ENCODE peak calls at places on chromosome 21, in six cellular contexts. O is Karpas-422, P is substantia nigra, M is fibroblast of pulmonary artery, F is GM12864, U is NCI-H1092. W is an unnamed sample.

GRCh38 chr21:41596241-41596925 is 88.4 kb upstream of the TMPRSS2 start:
- DNase-seq in M (no peak), U (no peak), F (no peak), P (no peak), O (no peak), W (no peak)

GRCh38 chr21:45972716-45973474 is 8.7 kb upstream of the COL6A1 start:
- DNase-seq in M (peak), F (no peak), O (no peak), U (no peak), P (no peak), W (peak)

GRCh38 chr21:31103571-31104265 is 65.4 kb upstream of the KRTAP19-8 start:
- DNase-seq in M (no peak), U (no peak), P (no peak), F (no peak), O (no peak), W (no peak)

GRCh38 chr21:38289697-38290096 is 32.9 kb downstream of the KCNJ15 start:
- DNase-seq in O (no peak), P (no peak), F (no peak), M (peak), U (no peak), W (peak)

GRCh38 chr21:15604424-15604823 is 125.4 kb upstream of the USP25 start:
- DNase-seq in O (no peak), M (peak), P (no peak), U (no peak), F (no peak), W (peak)

GRCh38 chr21:26389971-26390641 is 183.0 kb downstream of the CYYR1 start:
- DNase-seq in U (no peak), O (no peak), P (no peak), F (no peak), M (peak), W (peak)

GRCh38 chr21:39845581-39846130 is 21.6 kb upstream of the PCP4 start:
- DNase-seq in P (no peak), U (no peak), M (no peak), O (no peak), F (no peak), W (no peak)

GRCh38 chr21:45494851-45495680 is 47.2 kb downstream of the SLC19A1 start:
- DNase-seq in F (no peak), M (no peak), P (no peak), U (no peak), O (no peak), W (no peak)

GRCh38 chr21:42433946-42434551 is 30.3 kb downstream of the UBASH3A start:
- DNase-seq in P (no peak), U (no peak), F (no peak), O (no peak), M (no peak), W (no peak)

GRCh38 chr21:23968722-23969647 is 1638.3 kb downstream of the MRPL39 start:
- DNase-seq in M (peak), P (no peak), O (peak), F (peak), U (peak), W (peak)

GRCh38 chr21:42120056-42120903 is 49.2 kb downstream of the UMODL1 start:
- DNase-seq in P (no peak), M (no peak), O (peak), U (peak), F (peak), W (no peak)

GRCh38 chr21:34521561-34521960 is 9.6 kb upstream of the KCNE1 start:
- DNase-seq in P (no peak), O (no peak), M (no peak), F (no peak), U (no peak), W (no peak)

GRCh38 chr21:32378956-32379355 is 13.9 kb downstream of the URB1 start:
- DNase-seq in O (no peak), M (no peak), P (no peak), U (no peak), F (no peak), W (no peak)

GRCh38 chr21:37749132-37749531 is 167.1 kb downstream of the KCNJ6 start:
- DNase-seq in P (no peak), O (no peak), F (no peak), U (no peak), M (no peak), W (no peak)

GRCh38 chr21:15679630-15680029 is 50.2 kb upstream of the USP25 start:
- DNase-seq in F (no peak), U (no peak), P (no peak), O (no peak), M (no peak), W (peak)

GRCh38 chr21:15421521-15421920 is 308.3 kb upstream of the USP25 start:
- DNase-seq in P (no peak), F (no peak), O (no peak), M (no peak), U (no peak), W (no peak)

GRCh38 chr21:42361286-42361685 is 5.0 kb downstream of the TFF1 start:
- DNase-seq in M (no peak), O (no peak), F (no peak), U (peak), P (no peak), W (no peak)

GRCh38 chr21:27306821-27307746 is 340.2 kb upstream of the ADAMTS5 start:
- DNase-seq in U (no peak), P (no peak), O (no peak), M (no peak), F (no peak), W (no peak)

GRCh38 chr21:34886554-34887385 is 162.3 kb downstream of the RUNX1 start:
- DNase-seq in P (no peak), F (no peak), U (no peak), M (peak), O (peak), W (peak)

GRCh38 chr21:41651396-41651795 is 115.5 kb downstream of the RIPK4 start:
- DNase-seq in F (no peak), M (no peak), P (no peak), O (no peak), U (no peak), W (no peak)

GRCh38 chr21:39071623-39072214 is 111.5 kb downstream of the PSMG1 start:
- DNase-seq in U (no peak), O (no peak), F (no peak), P (no peak), M (peak), W (no peak)

GRCh38 chr21:46605759-46606426 is 1.0 kb upstream of the S100B start:
- DNase-seq in O (peak), P (no peak), F (peak), U (no peak), M (no peak), W (no peak)

GRCh38 chr21:35095859-35096291 is 46.8 kb upstream of the RUNX1 start:
- DNase-seq in M (peak), U (no peak), O (no peak), P (no peak), F (no peak), W (no peak)

GRCh38 chr21:25639922-25640670 is 1.0 kb downstream of the JAM2 start:
- DNase-seq in M (no peak), U (no peak), P (no peak), F (no peak), O (no peak), W (peak)

GRCh38 chr21:35563885-35564451 is 496.4 kb downstream of the SETD4 start:
- DNase-seq in U (peak), P (no peak), O (no peak), M (peak), F (no peak), W (no peak)

GRCh38 chr21:16427587-16428087 is 697.9 kb downstream of the USP25 start:
- DNase-seq in P (no peak), U (no peak), M (no peak), O (no peak), F (no peak), W (peak)

GRCh38 chr21:28540514-28540913 is 452.2 kb downstream of the LTN1 start:
- DNase-seq in P (no peak), U (no peak), O (no peak), F (no peak), M (peak), W (peak)

GRCh38 chr21:15221799-15222386 is 157.1 kb upstream of the NRIP1 start:
- DNase-seq in U (no peak), M (peak), P (no peak), O (no peak), F (peak), W (peak)

GRCh38 chr21:46457801-46458314 is 833 bp upstream of the DIP2A start:
- DNase-seq in P (no peak), M (peak), F (peak), O (peak), U (peak), W (peak)

GRCh38 chr21:31410763-31411278 is 66.8 kb upstream of the TIAM1 start:
- DNase-seq in P (no peak), U (no peak), F (no peak), M (no peak), O (no peak), W (no peak)

GRCh38 chr21:16279658-16280581 is 550.1 kb downstream of the USP25 start:
- DNase-seq in O (no peak), P (peak), F (no peak), U (no peak), M (peak), W (peak)

GRCh38 chr21:42039470-42039901 is 29.3 kb upstream of the ZBTB21 start:
- DNase-seq in F (no peak), M (peak), P (no peak), O (no peak), U (no peak), W (no peak)

GRCh38 chr21:42429856-42430255 is 26.2 kb downstream of the UBASH3A start:
- DNase-seq in O (no peak), P (no peak), U (no peak), M (no peak), F (no peak), W (peak)